ENCODE peak calls at places on chromosomes 13 and 19, in seven cellular contexts. X, W, M, K, B, C and I are unnamed samples.

GRCh38 chr19:7947939-7948338 is 4.5 kb upstream of the TIMM44 start:
- DNase-seq in X (no peak), W (no peak), M (no peak), K (no peak), B (no peak), C (no peak), I (no peak)

GRCh38 chr13:52892925-52893324 is 44.5 kb upstream of the PCDH8 start:
- DNase-seq in X (no peak), W (no peak), M (no peak), K (no peak), B (no peak), C (no peak), I (no peak)

GRCh38 chr19:5130371-5131030 is 161.6 kb downstream of the KDM4B start:
- DNase-seq in X (no peak), W (peak), M (no peak), K (no peak), B (no peak), C (no peak), I (no peak)

GRCh38 chr19:30733826-30734550 is 361.8 kb downstream of the ZNF536 start:
- DNase-seq in X (no peak), W (no peak), M (no peak), K (no peak), B (no peak), C (peak), I (no peak)

GRCh38 chr13:46866150-46866549 is 30.7 kb downstream of the HTR2A start:
- DNase-seq in X (no peak), W (no peak), M (no peak), K (peak), B (peak), C (peak), I (peak)

GRCh38 chr13:78602561-78603239 is 652 bp downstream of the POU4F1 start:
- DNase-seq in X (peak), W (no peak), M (no peak), K (no peak), B (no peak), C (no peak), I (no peak)

GRCh38 chr19:18417250-18418033 is 1.8 kb upstream of the SSBP4 start:
- DNase-seq in X (peak), W (no peak), M (no peak), K (peak), B (no peak), C (peak), I (no peak)

GRCh38 chr19:12727745-12728433 is 4.2 kb upstream of the TNPO2 start:
- DNase-seq in X (no peak), W (no peak), M (no peak), K (no peak), B (no peak), C (no peak), I (no peak)

GRCh38 chr19:532578-533484 is 1.3 kb downstream of the CDC34 start:
- DNase-seq in X (peak), W (no peak), M (peak), K (peak), B (no peak), C (peak), I (peak)

GRCh38 chr19:5108123-5108613 is 139.3 kb downstream of the KDM4B start:
- DNase-seq in X (no peak), W (no peak), M (no peak), K (no peak), B (no peak), C (peak), I (no peak)

GRCh38 chr13:77740931-77741586 is 43.6 kb downstream of the SLAIN1 start:
- DNase-seq in X (no peak), W (no peak), M (no peak), K (no peak), B (no peak), C (no peak), I (no peak)

GRCh38 chr19:21697698-21698097 is 69.7 kb downstream of the ZNF100 start:
- DNase-seq in X (peak), W (no peak), M (no peak), K (no peak), B (no peak), C (no peak), I (no peak)

GRCh38 chr19:38046254-38047047 is 139.4 kb downstream of the SIPA1L3 start:
- DNase-seq in X (no peak), W (peak), M (no peak), K (no peak), B (no peak), C (no peak), I (no peak)

GRCh38 chr19:50476224-50476942 is at the start of the genes EMC10 and GARIN5A:
- DNase-seq in X (peak), W (peak), M (peak), K (no peak), B (peak), C (peak), I (peak)

GRCh38 chr19:55087542-55087935 is 11.9 kb downstream of the EPS8L1 start:
- DNase-seq in X (no peak), W (no peak), M (no peak), K (no peak), B (no peak), C (no peak), I (no peak)

GRCh38 chr13:106034201-106034600 is 501.3 kb downstream of the EFNB2 start:
- DNase-seq in X (no peak), W (no peak), M (no peak), K (no peak), B (no peak), C (no peak), I (no peak)

GRCh38 chr19:39996218-39996810 is 546 bp upstream of the ZNF546 start:
- DNase-seq in X (peak), W (peak), M (peak), K (peak), B (no peak), C (peak), I (no peak)

GRCh38 chr13:29266261-29266660 is 329.2 kb downstream of the SLC7A1 start:
- DNase-seq in X (no peak), W (no peak), M (no peak), K (no peak), B (no peak), C (no peak), I (no peak)

GRCh38 chr13:70723732-70724131 is 615.5 kb upstream of the KLHL1 start:
- DNase-seq in X (no peak), W (no peak), M (no peak), K (peak), B (no peak), C (peak), I (no peak)

GRCh38 chr13:30581582-30581981 is 36.1 kb upstream of the USPL1 start:
- DNase-seq in X (peak), W (no peak), M (peak), K (peak), B (no peak), C (no peak), I (no peak)

GRCh38 chr13:30585748-30586262 is 31.9 kb upstream of the USPL1 start:
- DNase-seq in X (peak), W (no peak), M (no peak), K (no peak), B (no peak), C (no peak), I (no peak)

GRCh38 chr13:30587231-30587630 is 30.5 kb upstream of the USPL1 start:
- DNase-seq in X (no peak), W (no peak), M (no peak), K (no peak), B (no peak), C (no peak), I (no peak)

GRCh38 chr13:30580852-30581502 is 36.7 kb upstream of the USPL1 start:
- DNase-seq in X (no peak), W (no peak), M (no peak), K (no peak), B (no peak), C (no peak), I (no peak)

GRCh38 chr13:30584332-30584731 is 33.4 kb upstream of the USPL1 start:
- DNase-seq in X (no peak), W (no peak), M (no peak), K (no peak), B (no peak), C (no peak), I (no peak)
- H3K9ac ChIP-seq in X (no peak), W (no peak), M (no peak), K (no peak), B (no peak), C (no peak), I (no peak)

GRCh38 chr13:20400774-20401173 is 124.9 kb downstream of the CRYL1 start:
- DNase-seq in X (no peak), W (no peak), M (no peak), K (no peak), B (no peak), C (no peak), I (no peak)
- TF ChIP-seq YY1 in X (no peak), W (no peak), M (no peak), K (no peak), B (no peak), C (no peak), I (no peak)

DNA sequence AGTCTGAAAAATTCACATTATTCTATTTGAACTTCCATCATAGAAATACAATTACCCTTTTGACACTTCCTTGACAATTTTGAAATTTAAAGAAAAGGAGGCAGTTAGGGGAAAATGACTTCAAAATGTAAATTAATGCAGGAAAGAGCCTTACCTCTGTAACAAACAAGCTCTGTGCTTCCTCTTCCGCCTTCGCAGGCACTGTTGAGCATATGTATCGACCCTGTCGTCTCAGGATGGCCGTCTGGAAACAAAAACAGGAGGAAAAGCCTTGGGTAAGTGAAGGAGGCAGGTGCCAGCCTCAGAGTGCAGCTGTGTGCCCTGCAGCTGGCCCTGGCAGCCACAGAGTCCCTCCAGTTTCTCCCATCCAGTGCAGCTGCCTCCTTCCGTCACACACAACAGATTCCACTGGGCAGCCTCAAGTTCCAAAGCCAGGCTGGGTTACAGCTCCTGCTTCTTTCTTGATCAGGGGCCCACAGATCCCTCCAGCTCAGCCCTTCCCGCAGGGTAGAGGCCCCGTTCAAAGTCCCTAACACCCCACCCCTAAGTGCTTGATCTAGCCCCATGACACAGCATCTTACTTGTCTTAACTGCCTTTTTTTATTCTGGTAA is 47.7 kb downstream of the DOCK9 start:
- DNase-seq in X (no peak), W (no peak), M (no peak), K (no peak), B (no peak), C (no peak), I (no peak)
- H3K4me3 ChIP-seq in X (no peak), W (no peak), M (no peak), K (no peak), B (no peak), C (no peak), I (no peak)

GRCh38 chr19:2636897-2637683 is 65.4 kb downstream of the GNG7 start:
- DNase-seq in X (peak), W (no peak), M (no peak), K (peak), B (no peak), C (peak), I (peak)
- H3K9ac ChIP-seq in X (no peak), W (no peak), M (no peak), K (no peak), B (no peak), C (no peak), I (peak)

DNA sequence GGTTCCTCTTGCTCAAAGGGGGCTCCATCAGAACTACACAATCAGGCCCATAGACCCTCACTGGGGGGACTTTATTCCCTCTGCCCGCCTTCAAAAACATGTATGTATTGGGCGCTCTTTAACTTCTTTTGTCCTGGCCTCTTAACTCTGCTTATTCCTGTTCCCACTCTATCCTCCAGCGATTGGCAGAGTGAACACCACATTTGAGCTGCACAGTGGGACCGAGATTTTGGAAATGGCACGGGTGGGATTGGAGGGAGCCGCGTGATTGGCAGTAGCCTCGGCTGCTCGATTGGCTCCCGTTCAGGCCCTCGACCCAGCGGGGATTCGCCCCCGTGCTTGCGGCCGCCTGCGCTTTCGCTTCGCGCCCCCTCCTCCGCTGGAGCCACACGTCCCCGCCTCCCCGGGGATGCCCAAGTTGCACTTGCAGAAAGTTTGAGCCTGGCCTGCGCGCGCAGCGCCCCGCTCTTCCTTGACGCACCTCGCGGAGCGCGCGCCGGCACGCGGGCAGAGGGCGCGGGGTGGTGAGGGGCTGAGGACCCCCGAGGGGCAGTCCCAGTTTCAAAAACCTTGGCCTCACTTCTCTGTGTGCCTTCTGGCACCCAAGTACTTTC is at the start of gene ZIC5:
- DNase-seq in X (no peak), W (no peak), M (no peak), K (no peak), B (peak), C (peak), I (no peak)
- TF ChIP-seq YY1 in X (no peak), W (no peak), M (no peak), K (no peak), B (no peak), C (no peak), I (no peak)

GRCh38 chr19:9937001-9937411 is 691 bp upstream of the OLFM2 start:
- DNase-seq in X (no peak), W (no peak), M (no peak), K (no peak), B (no peak), C (peak), I (no peak)
- H3K4me3 ChIP-seq in X (no peak), W (no peak), M (peak), K (no peak), B (peak), C (no peak), I (peak)

DNA sequence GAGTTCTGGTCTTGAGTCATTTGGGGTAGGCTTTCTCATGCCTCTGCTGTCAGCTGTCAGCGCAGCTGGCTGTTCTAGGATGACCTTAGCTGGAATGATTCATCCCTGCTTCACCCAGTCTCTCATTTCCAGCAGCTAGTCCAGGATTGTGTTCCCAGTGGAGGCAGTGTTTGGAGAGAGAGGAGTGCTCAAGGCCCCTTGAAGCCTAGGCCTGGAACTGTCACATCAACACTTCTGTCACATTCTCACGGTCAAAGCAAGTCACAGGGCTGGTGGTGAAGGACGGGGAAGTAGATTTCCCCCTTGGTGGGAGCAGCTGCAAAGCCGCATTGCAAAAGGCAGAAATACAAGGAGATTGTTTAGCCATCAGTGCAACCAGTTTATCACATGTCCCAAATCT is 15.2 kb downstream of the TPT1 start:
- DNase-seq in X (no peak), W (no peak), M (no peak), K (peak), B (no peak), C (no peak), I (no peak)
- H3K9ac ChIP-seq in X (no peak), W (no peak), M (no peak), K (no peak), B (no peak), C (no peak), I (no peak)

GRCh38 chr13:32408296-32408998 is 19.5 kb downstream of the N4BP2L1 start:
- DNase-seq in X (peak), W (no peak), M (no peak), K (no peak), B (no peak), C (no peak), I (no peak)

GRCh38 chr13:32413284-32413683 is 14.6 kb downstream of the N4BP2L1 start:
- DNase-seq in X (no peak), W (no peak), M (no peak), K (no peak), B (no peak), C (no peak), I (no peak)

GRCh38 chr13:32409561-32410440 is 18.1 kb downstream of the N4BP2L1 start:
- DNase-seq in X (no peak), W (no peak), M (no peak), K (no peak), B (no peak), C (no peak), I (no peak)

GRCh38 chr13:32407854-32408253 is 20.1 kb downstream of the N4BP2L1 start:
- DNase-seq in X (no peak), W (no peak), M (no peak), K (no peak), B (no peak), C (no peak), I (no peak)

GRCh38 chr13:32408999-32409313 is 19.0 kb downstream of the N4BP2L1 start:
- DNase-seq in X (no peak), W (no peak), M (no peak), K (no peak), B (no peak), C (no peak), I (no peak)
- TF ChIP-seq YY1 in X (no peak), W (no peak), M (no peak), K (no peak), B (no peak), C (no peak), I (no peak)

GRCh38 chr13:83121904-83122303 is 760.4 kb downstream of the SLITRK1 start:
- DNase-seq in X (no peak), W (no peak), M (no peak), K (no peak), B (no peak), C (no peak), I (no peak)

GRCh38 chr13:83117046-83117445 is 765.2 kb downstream of the SLITRK1 start:
- DNase-seq in X (no peak), W (no peak), M (no peak), K (no peak), B (no peak), C (no peak), I (no peak)
- H3K4me3 ChIP-seq in X (no peak), W (no peak), M (no peak), K (no peak), B (no peak), C (no peak), I (no peak)

DNA sequence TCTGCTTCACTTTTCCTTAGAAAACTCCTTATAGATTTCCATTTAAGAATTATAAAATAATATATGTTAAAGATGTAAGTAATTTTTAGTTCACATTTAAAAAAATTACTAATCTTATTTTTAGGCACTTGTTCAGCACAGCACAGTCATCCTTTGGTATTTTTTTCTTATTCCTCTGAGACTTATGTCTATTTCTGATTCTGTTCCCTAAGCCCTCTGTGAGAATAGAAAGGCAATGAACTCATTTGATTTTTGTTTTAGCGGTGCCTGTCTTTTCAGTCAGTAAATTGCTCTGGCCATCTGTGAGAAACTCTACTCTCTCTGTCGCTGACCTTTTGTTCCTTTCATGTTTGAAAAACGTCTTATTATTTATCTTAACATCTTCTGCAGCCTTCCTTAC is 168.1 kb downstream of the PCDH17 start:
- DNase-seq in X (no peak), W (no peak), M (no peak), K (no peak), B (no peak), C (no peak), I (no peak)
- H3K9ac ChIP-seq in X (no peak), W (no peak), M (no peak), K (no peak), B (no peak), C (no peak), I (no peak)